ENCODE peak calls at places on chromosomes 6 and 20, in seven cellular contexts. W, Q, C, O, N, M and Z are unnamed samples.

GRCh38 chr20:60132827-60133549 is 174.8 kb downstream of the CDH26 start:
- DNase-seq in Q (no peak), M (no peak), W (no peak), C (no peak), N (no peak), O (no peak), Z (no peak)

GRCh38 chr6:83824388-83824801 is 28.8 kb upstream of the RIPPLY2 start:
- DNase-seq in N (peak; percentile 14), W (no peak), Q (peak; percentile 84), M (no peak), C (no peak), O (peak; percentile 33), Z (no peak)

GRCh38 chr20:59179988-59180387 is 16.4 kb downstream of the ZNF831 start:
- DNase-seq in O (no peak), W (no peak), C (no peak), Q (no peak), N (no peak), M (no peak), Z (no peak)

GRCh38 chr6:146029573-146030184 is 817 bp downstream of the GRM1 start:
- DNase-seq in Q (no peak), M (no peak), C (no peak), O (no peak), W (no peak), N (no peak), Z (no peak)

GRCh38 chr6:31651602-31652191 is 764 bp downstream of the BAG6 start:
- DNase-seq in M (peak; percentile 89), O (peak; percentile 91), N (peak; percentile 69), Q (peak; percentile 76), W (peak; percentile 90), C (no peak), Z (peak; percentile 86)

GRCh38 chr6:34556031-34556471 is at the start of gene SPDEF:
- DNase-seq in C (no peak), M (no peak), Q (no peak), N (peak; percentile 14), W (no peak), O (no peak), Z (no peak)

GRCh38 chr6:121482004-121482693 is 46.7 kb downstream of the GJA1 start:
- DNase-seq in N (peak; percentile 87), Q (peak; percentile 88), M (no peak), W (no peak), O (peak; percentile 81), C (no peak), Z (peak; percentile 52)

GRCh38 chr6:12084681-12085080 is 72.6 kb downstream of the HIVEP1 start:
- DNase-seq in N (no peak), M (no peak), Q (no peak), O (no peak), W (no peak), C (no peak), Z (no peak)

GRCh38 chr20:36550797-36551299 is 9.5 kb downstream of the MYL9 start:
- DNase-seq in Q (peak; percentile 26), C (no peak), N (no peak), W (no peak), M (no peak), O (peak; percentile 22), Z (no peak)

GRCh38 chr20:5864428-5864827 is 85.9 kb downstream of the TRMT6 start:
- DNase-seq in W (no peak), Q (no peak), C (no peak), N (no peak), M (no peak), O (no peak), Z (no peak)

GRCh38 chr20:45993197-45993951 is 15.3 kb upstream of the MMP9 start:
- DNase-seq in C (no peak), Q (peak; percentile 99), W (no peak), N (no peak), M (no peak), O (peak; percentile 74), Z (peak; percentile 56)

GRCh38 chr20:56987992-56988391 is 278.4 kb downstream of the BMP7 start:
- DNase-seq in O (no peak), N (no peak), W (no peak), C (no peak), Q (peak; percentile 35), M (no peak), Z (no peak)

GRCh38 chr6:17179246-17180073 is 77.6 kb downstream of the STMND1 start:
- DNase-seq in M (no peak), C (no peak), W (no peak), O (peak; percentile 76), Q (peak; percentile 82), N (peak; percentile 52), Z (no peak)

GRCh38 chr6:168239374-168239773 is 80.2 kb downstream of the DACT2 start:
- DNase-seq in Q (no peak), C (no peak), W (no peak), N (peak; percentile 5), O (peak; percentile 25), M (no peak), Z (no peak)

GRCh38 chr20:5770987-5771318 is 20.8 kb downstream of the SHLD1 start:
- DNase-seq in W (no peak), Q (peak; percentile 16), N (no peak), C (peak; percentile 54), M (no peak), O (no peak), Z (peak; percentile 16)

GRCh38 chr6:12886961-12887775 is 170.6 kb downstream of the PHACTR1 start:
- DNase-seq in M (peak; percentile 65), W (peak; percentile 55), Q (peak; percentile 1), N (peak; percentile 42), C (no peak), O (peak; percentile 51), Z (no peak)

GRCh38 chr6:167684276-167685104 is 142.2 kb upstream of the AFDN start:
- DNase-seq in W (no peak), Q (no peak), N (no peak), M (peak; percentile 56), O (no peak), C (no peak), Z (no peak)

DNA sequence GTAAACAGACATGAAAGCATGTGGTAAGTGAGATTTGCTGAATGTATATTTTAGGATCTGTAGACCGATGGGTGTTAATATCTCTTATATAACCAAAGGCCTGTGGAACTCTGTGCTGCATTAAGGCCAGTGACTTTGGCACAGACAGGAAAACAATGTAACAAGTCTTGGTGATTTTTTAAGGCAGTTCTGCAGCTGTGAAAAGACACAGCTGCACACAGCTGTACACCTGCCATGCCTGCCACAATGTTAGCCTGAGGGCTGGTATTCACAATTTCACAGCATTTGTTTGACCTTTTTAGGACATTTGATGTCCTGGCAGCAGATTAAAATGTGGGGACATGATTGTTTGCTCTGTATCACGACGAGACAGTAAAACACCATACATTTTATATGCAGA is 6.1 kb downstream of the SOBP start:
- DNase-seq in O (no peak), N (no peak), Q (no peak), C (no peak), W (no peak), M (no peak), Z (no peak)
- H3K4me1 ChIP-seq in O (peaks cover 15% of the 10 kb centered on the region), N (peaks cover 21% of the 10 kb centered on the region), Q (peaks cover 11% of the 10 kb centered on the region), C (no peaks in the 10 kb centered on the region), W (peaks cover 63% of the 10 kb centered on the region), M (peaks cover 8% of the 10 kb centered on the region), Z (peaks cover 82% of the 10 kb centered on the region)

DNA sequence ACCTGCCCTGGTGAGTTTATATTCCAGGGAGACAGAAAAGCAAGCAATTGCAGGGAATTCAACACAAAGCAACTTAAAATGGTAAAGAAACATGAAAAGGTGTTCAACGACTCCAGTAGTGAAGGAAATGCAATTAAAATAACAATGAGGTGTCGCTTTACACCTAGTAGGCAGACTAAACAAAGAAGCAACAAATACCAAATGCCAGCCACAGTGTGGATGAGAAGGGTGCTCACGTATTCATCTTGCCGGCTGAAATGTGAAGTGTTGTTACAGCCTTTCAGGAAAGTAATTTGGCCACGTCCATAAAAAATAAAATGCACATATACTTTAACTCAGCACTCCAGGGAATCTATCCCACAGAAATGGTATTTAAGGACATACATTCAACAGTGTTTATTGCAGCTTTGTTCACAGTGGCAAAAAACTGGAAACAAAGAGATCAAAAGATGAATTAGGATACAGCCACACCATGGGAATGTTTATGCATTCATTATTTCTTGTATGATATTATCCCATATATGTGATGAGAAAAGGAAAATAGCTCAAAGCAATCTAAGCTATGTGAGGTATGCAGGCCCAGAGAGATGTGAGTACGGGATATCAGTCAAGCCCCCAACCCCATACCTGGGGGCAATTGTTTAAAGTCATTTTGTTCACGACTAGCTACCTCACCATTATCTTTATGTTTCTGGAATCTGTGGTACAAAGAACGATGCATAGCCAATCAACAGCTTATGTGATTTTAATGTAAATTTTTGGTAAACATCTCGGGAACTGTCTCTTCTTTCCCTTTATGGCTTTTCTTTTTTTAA is 266.0 kb upstream of the SOX4 start:
- DNase-seq in C (no peak), M (peak; percentile 58), O (no peak), Q (no peak), W (peak; percentile 39), N (no peak), Z (no peak)
- H3K9ac ChIP-seq in C (no peak overlapping the region), M (no peak overlapping the region), O (no peak overlapping the region), Q (no peak overlapping the region), W (no peak overlapping the region), N (no peak overlapping the region), Z (no peak overlapping the region)

DNA sequence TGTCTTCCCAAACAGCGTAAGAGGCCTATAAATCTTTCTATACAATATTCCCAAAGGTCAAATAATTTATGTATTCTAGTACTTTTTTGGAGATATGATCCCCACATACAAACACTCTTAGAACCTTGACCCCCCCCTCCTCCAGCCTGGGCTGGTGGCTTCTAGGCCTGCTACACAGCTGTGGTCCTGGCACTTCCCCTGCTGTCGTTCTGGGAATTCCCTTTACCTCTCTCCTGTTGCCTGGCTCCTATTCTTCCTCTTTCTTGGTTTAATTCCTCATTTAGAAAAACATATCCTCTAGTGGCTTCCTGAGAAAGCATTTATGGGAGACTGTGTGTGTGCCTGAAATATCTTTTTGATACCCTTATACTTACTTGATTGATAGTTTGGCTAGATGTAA is 4.1 kb upstream of the TXLNB start:
- DNase-seq in C (no peak), M (no peak), Q (no peak), N (no peak), W (no peak), O (no peak), Z (no peak)
- H3K4me1 ChIP-seq in C (peaks cover 17% of the 10 kb centered on the region), M (peaks cover 10% of the 10 kb centered on the region), Q (peaks cover 14% of the 10 kb centered on the region), N (peaks cover 22% of the 10 kb centered on the region), W (peaks cover 12% of the 10 kb centered on the region), O (peaks cover 35% of the 10 kb centered on the region), Z (peaks cover 5% of the 10 kb centered on the region)

DNA sequence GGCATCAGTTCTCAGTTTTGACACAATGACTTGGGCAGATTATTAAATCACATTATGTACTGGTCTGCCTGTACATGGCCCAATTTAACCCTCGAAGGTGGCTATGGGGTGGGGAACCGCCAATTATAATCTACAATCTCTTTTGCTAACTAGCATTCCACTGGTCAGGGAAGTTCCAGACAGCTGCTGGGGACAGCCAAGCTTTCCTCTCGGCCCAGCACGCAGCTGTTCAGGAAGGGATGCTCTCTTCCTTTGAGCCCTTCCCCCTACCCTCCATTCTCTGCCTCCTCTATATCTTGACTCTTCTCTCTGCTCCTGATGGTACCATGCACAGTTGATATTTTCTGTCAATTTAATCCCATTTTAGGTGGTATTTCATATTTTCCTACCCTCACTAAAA is 233.5 kb upstream of the AGPAT4 start:
- DNase-seq in O (no peak), N (no peak), C (no peak), Q (no peak), M (no peak), W (no peak), Z (no peak)
- H3K9ac ChIP-seq in O (no peak overlapping the region), N (no peak overlapping the region), C (no peak overlapping the region), Q (no peak overlapping the region), M (no peak overlapping the region), W (no peak overlapping the region), Z (no peak overlapping the region)

GRCh38 chr6:7166410-7167293 is 58.9 kb downstream of the RREB1 start:
- DNase-seq in Q (no peak), W (no peak), C (no peak), M (no peak), O (no peak), N (peak; percentile 82), Z (no peak)
- H3K4me1 ChIP-seq in Q (peaks cover 12% of the 10 kb centered on the region), W (peaks cover 17% of the 10 kb centered on the region), C (peaks cover 21% of the 10 kb centered on the region), M (peaks cover 14% of the 10 kb centered on the region), O (peaks cover 38% of the 10 kb centered on the region), N (peaks cover 24% of the 10 kb centered on the region), Z (peaks cover 84% of the 10 kb centered on the region)